ENCODE peak calls at places on chromosome 2, in four cellular contexts. U, W, F and H are unnamed samples.

GRCh38 chr2:45024600-45025291 is 15.5 kb upstream of the SIX2 start:
- DNase-seq in U (no peak), W (peak), F (peak), H (peak)

GRCh38 chr2:74813201-74813600 is 20.7 kb upstream of the HK2 start:
- DNase-seq in U (no peak), W (no peak), F (no peak), H (no peak)

GRCh38 chr2:167294775-167295140 is 406.5 kb downstream of the XIRP2 start:
- DNase-seq in U (no peak), W (no peak), F (no peak), H (peak)

GRCh38 chr2:160425394-160425793 is 68.2 kb downstream of the RBMS1 start:
- DNase-seq in U (no peak), W (no peak), F (no peak), H (no peak)

GRCh38 chr2:8135051-8135675 is 546.7 kb upstream of the ID2 start:
- DNase-seq in U (no peak), W (no peak), F (no peak), H (no peak)

GRCh38 chr2:222959358-222959757 is 92.6 kb upstream of the KCNE4 start:
- DNase-seq in U (no peak), W (peak), F (no peak), H (peak)

GRCh38 chr2:28681216-28681981 is 70.2 kb upstream of the PPP1CB start:
- DNase-seq in U (no peak), W (peak), F (no peak), H (peak)

GRCh38 chr2:150143087-150143536 is 344.4 kb downstream of the RND3 start:
- DNase-seq in U (no peak), W (peak), F (no peak), H (peak)

GRCh38 chr2:105812180-105813044 is 67.7 kb downstream of the NCK2 start:
- DNase-seq in U (no peak), W (peak), F (no peak), H (no peak)

GRCh38 chr2:46493241-46493970 is 14.0 kb downstream of the TMEM247 start:
- DNase-seq in U (no peak), W (peak), F (no peak), H (peak)

GRCh38 chr2:23249348-23249747 is 135.6 kb upstream of the KLHL29 start:
- DNase-seq in U (peak), W (no peak), F (no peak), H (peak)

GRCh38 chr2:195477248-195477995 is 179.6 kb upstream of the SLC39A10 start:
- DNase-seq in U (no peak), W (peak), F (no peak), H (peak)

GRCh38 chr2:95372216-95372829 is 30.2 kb upstream of the FAHD2A start:
- DNase-seq in U (no peak), W (no peak), F (no peak), H (no peak)

GRCh38 chr2:201795608-201796477 is 10.5 kb upstream of the CDK15 start:
- DNase-seq in U (no peak), W (peak), F (no peak), H (peak)

GRCh38 chr2:10963155-10963554 is 51.4 kb downstream of the KCNF1 start:
- DNase-seq in U (no peak), W (no peak), F (no peak), H (no peak)

GRCh38 chr2:12032421-12032820 is 286.0 kb downstream of the LPIN1 start:
- DNase-seq in U (no peak), W (no peak), F (no peak), H (no peak)

GRCh38 chr2:45255568-45255967 is 246.3 kb upstream of the SIX2 start:
- DNase-seq in U (no peak), W (no peak), F (no peak), H (no peak)

GRCh38 chr2:11563784-11564666 is 30.2 kb downstream of the GREB1 start:
- DNase-seq in U (no peak), W (no peak), F (no peak), H (no peak)

GRCh38 chr2:68172990-68173715 is 15.5 kb downstream of the PNO1 start:
- DNase-seq in U (no peak), W (peak), F (no peak), H (peak)

GRCh38 chr2:100822587-100823248 is 2.8 kb downstream of the NPAS2 start:
- DNase-seq in U (no peak), W (peak), F (no peak), H (peak)

GRCh38 chr2:74252862-74253261 is 54.4 kb downstream of the MTHFD2 start:
- DNase-seq in U (no peak), W (no peak), F (no peak), H (no peak)

GRCh38 chr2:159573846-159574245 is 42.5 kb downstream of the BAZ2B start:
- DNase-seq in U (no peak), W (no peak), F (no peak), H (no peak)

GRCh38 chr2:144835634-144836351 is 315.9 kb upstream of the ZEB2 start:
- DNase-seq in U (no peak), W (peak), F (no peak), H (peak)

GRCh38 chr2:240469239-240469636 is 33.8 kb downstream of the GPC1 start:
- DNase-seq in U (no peak), W (no peak), F (no peak), H (no peak)

GRCh38 chr2:115491394-115491793 is 1049.0 kb downstream of the DPP10 start:
- DNase-seq in U (no peak), W (no peak), F (no peak), H (no peak)

GRCh38 chr2:68253211-68254068 is 1.1 kb upstream of the PPP3R1 start:
- DNase-seq in U (no peak), W (peak), F (no peak), H (peak)

GRCh38 chr2:171923206-171923605 is 945 bp downstream of the HAT1 start:
- DNase-seq in U (no peak), W (peak), F (no peak), H (peak)

GRCh38 chr2:200585730-200586643 is at the start of gene AOX1:
- DNase-seq in U (peak), W (peak), F (peak), H (no peak)

DNA sequence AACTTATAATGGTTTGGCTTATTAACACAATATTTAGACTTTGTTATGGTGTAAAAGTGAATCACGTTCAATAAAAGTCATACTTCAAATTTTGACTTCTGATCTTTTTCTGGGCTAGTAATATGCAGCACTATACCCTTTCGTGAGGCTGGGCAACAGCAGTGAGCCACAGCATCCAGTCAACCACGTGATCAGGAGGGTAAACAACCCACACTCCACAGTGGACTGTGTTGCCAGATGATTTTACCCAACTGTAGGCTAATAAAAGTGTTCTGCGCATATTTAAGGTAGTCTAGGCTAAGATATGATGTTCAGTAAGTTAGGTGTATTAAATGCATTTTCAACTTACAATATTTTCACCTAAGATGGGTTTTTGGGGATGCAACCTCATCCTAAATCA is 148.6 kb downstream of the ZNF385B start:
- DNase-seq in U (no peak), W (no peak), F (no peak), H (no peak)
- TF ChIP-seq CTCF in U (no peak), W (no peak), F (no peak), H (no peak)

DNA sequence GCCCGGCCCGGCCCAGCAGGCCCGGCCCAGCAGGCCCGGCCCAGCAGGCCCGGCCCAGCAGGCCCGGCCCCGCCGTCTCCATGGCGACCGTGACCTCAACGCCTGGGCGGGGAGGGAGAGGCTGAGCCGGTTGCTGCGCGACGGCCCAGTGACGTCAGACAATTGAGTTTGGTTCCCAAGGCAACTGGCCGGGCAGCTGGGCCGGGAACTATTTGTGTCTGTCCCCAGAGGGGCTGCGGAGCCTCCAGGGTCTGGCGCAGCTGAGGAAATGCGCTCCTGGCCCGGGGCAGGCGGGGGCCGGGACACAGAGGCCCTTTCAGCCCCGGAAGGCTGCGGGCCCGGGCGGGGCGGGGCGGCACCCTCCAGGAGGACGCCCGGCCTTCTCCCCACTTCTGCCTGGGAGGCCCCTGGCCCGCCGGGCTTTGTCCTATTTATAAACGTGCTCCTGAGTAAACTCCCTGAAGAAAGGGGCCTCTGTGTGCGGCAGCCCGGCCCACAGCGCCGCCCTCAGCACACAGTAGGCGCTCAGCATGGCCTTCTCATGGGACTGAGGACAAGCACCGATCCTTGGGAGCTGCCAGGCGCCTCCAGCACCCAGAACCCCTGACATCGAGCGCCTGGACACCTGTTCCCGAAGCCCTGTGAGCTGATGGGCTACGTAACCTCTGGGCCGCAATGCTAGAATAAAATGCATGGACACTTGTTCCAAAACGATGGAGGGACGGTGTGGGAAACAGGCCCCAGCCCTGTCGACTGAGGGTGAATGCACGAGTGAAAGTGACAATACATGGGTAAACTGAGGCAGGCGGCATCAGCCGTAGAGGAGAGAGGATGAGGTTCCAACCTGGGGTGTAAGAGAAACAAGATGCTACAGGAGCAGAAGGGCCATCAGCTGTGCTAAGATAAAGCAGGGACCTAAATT is 12.3 kb downstream of the TEX44 start:
- DNase-seq in U (peak), W (peak), F (peak), H (peak)
- TF ChIP-seq CTCF in U (no peak), W (no peak), F (no peak), H (no peak)

GRCh38 chr2:32756074-32756727 is 128.4 kb downstream of the TTC27 start:
- DNase-seq in U (no peak), W (no peak), F (no peak), H (no peak)
- TF ChIP-seq CTCF in U (no peak), W (no peak), F (no peak), H (no peak)

GRCh38 chr2:128317186-128317897 is 1.3 kb downstream of the HS6ST1 start:
- DNase-seq in U (peak), W (no peak), F (peak), H (no peak)
- TF ChIP-seq CTCF in U (no peak), W (no peak), F (no peak), H (no peak)

GRCh38 chr2:212484563-212485080 is 54.0 kb downstream of the ERBB4 start:
- DNase-seq in U (no peak), W (no peak), F (no peak), H (no peak)
- TF ChIP-seq CTCF in U (no peak), W (no peak), F (no peak), H (no peak)